ENCODE peak calls at places on chromosomes 5 and 9, in six cellular contexts. E is activated CD8-positive, alpha-beta memory T cell treated with anti-CD3 and anti-CD28 coated beads, Interleukin-2, amount 50 U/mL, for 4 hours; G is left cardiac atrium; S is pons; Y is breast epithelium; V is lower leg skin. F is an unnamed sample.

GRCh38 chr9:136665704-136666363 is 3.1 kb downstream of the EGFL7 start:
- DNase-seq in Y (no peak), S (no peak), G (peak), E (no peak), V (no peak), F (no peak)

GRCh38 chr5:107736608-107737007 is 65.9 kb upstream of the EFNA5 start:
- DNase-seq in Y (no peak), G (no peak), S (no peak), E (no peak), V (no peak), F (no peak)

GRCh38 chr5:20683241-20683940 is 695.4 kb upstream of the CDH18 start:
- DNase-seq in Y (no peak), G (no peak), V (no peak), S (no peak), E (no peak), F (no peak)

GRCh38 chr9:77961541-77961940 is 70.1 kb downstream of the GNAQ start:
- DNase-seq in S (no peak), G (no peak), Y (no peak), V (no peak), E (no peak), F (no peak)

GRCh38 chr5:148397968-148398595 is 14.3 kb downstream of the FBXO38 start:
- DNase-seq in Y (no peak), S (no peak), G (no peak), E (no peak), V (no peak), F (no peak)

GRCh38 chr9:21060919-21061561 is 16.7 kb downstream of the IFNB1 start:
- DNase-seq in G (no peak), V (no peak), E (no peak), S (peak), Y (no peak), F (no peak)

GRCh38 chr5:112388739-112389138 is 30.3 kb downstream of the EPB41L4A start:
- DNase-seq in G (no peak), E (no peak), Y (no peak), S (no peak), V (no peak), F (no peak)

GRCh38 chr5:155794801-155795200 is 532.2 kb upstream of the SGCD start:
- DNase-seq in S (no peak), G (no peak), V (no peak), Y (no peak), E (no peak), F (no peak)

GRCh38 chr9:126813072-126813471 is 8.2 kb downstream of the ZBTB43 start:
- DNase-seq in Y (no peak), V (no peak), E (no peak), G (no peak), S (no peak), F (no peak)

GRCh38 chr5:157816682-157817268 is 42.2 kb downstream of the CLINT1 start:
- DNase-seq in E (no peak), G (no peak), V (no peak), Y (no peak), S (no peak), F (no peak)

GRCh38 chr5:136811086-136811485 is 445.7 kb upstream of the TRPC7 start:
- DNase-seq in G (no peak), E (no peak), S (no peak), Y (no peak), V (no peak), F (peak)

GRCh38 chr5:179367491-179367890 is 22.2 kb upstream of the ADAMTS2 start:
- DNase-seq in G (no peak), E (no peak), Y (no peak), S (no peak), V (no peak), F (no peak)

GRCh38 chr9:94178927-94179326 is 80.2 kb upstream of the ZNF169 start:
- DNase-seq in S (no peak), G (no peak), V (no peak), Y (no peak), E (no peak), F (no peak)

GRCh38 chr9:82543726-82544125 is 519.2 kb downstream of the RASEF start:
- DNase-seq in S (no peak), V (no peak), E (no peak), G (no peak), Y (no peak), F (no peak)

GRCh38 chr5:119074419-119074818 is 3.5 kb downstream of the DMXL1 start:
- DNase-seq in S (no peak), E (no peak), V (no peak), G (no peak), Y (no peak), F (no peak)

GRCh38 chr5:131589510-131590348 is 45.3 kb downstream of the RAPGEF6 start:
- DNase-seq in V (no peak), Y (no peak), E (no peak), G (no peak), S (peak), F (peak)

GRCh38 chr9:135017916-135018915 is 69.3 kb upstream of the OLFM1 start:
- DNase-seq in S (no peak), V (no peak), E (no peak), G (no peak), Y (no peak), F (no peak)

GRCh38 chr5:610744-611730 is 1.1 kb upstream of the CEP72 start:
- DNase-seq in S (no peak), Y (no peak), V (peak), G (no peak), E (no peak), F (no peak)

GRCh38 chr9:114284316-114285060 is 38.4 kb upstream of the ORM1 start:
- DNase-seq in Y (no peak), S (no peak), V (peak), E (peak), G (peak), F (no peak)

GRCh38 chr9:130689937-130690700 is 3.5 kb upstream of the EXOSC2 start:
- DNase-seq in G (peak), Y (no peak), V (no peak), E (no peak), S (peak), F (peak)

GRCh38 chr5:138721979-138722378 is 31.2 kb upstream of the CTNNA1 start:
- DNase-seq in E (no peak), V (no peak), Y (no peak), S (no peak), G (no peak), F (no peak)

GRCh38 chr9:19493174-19493811 is 84.5 kb downstream of the ACER2 start:
- DNase-seq in E (peak), V (no peak), S (peak), G (peak), Y (no peak), F (peak)

GRCh38 chr5:30505014-30505886 is 688.2 kb upstream of the CDH6 start:
- DNase-seq in Y (no peak), E (no peak), G (no peak), V (no peak), S (peak), F (no peak)

GRCh38 chr9:89743576-89744254 is 138.9 kb downstream of the GADD45G start:
- DNase-seq in S (no peak), V (no peak), G (no peak), Y (no peak), E (no peak), F (peak)

GRCh38 chr9:21331676-21332402 is 3.4 kb downstream of the KLHL9 start:
- DNase-seq in Y (no peak), E (no peak), S (no peak), V (no peak), G (no peak), F (no peak)

GRCh38 chr5:81021951-81022687 is 62.0 kb downstream of the RASGRF2 start:
- DNase-seq in Y (no peak), E (no peak), G (no peak), S (no peak), V (no peak), F (no peak)

GRCh38 chr5:124895236-124895635 is 148.8 kb upstream of the ZNF608 start:
- DNase-seq in G (no peak), S (no peak), E (no peak), V (no peak), Y (no peak), F (no peak)

GRCh38 chr9:69513291-69513690 is 158.9 kb downstream of the APBA1 start:
- DNase-seq in Y (no peak), E (no peak), V (no peak), S (peak), G (no peak), F (peak)

GRCh38 chr9:120538339-120538738 is 41.6 kb downstream of the CDK5RAP2 start:
- DNase-seq in E (no peak), G (no peak), S (peak), Y (no peak), V (no peak), F (peak)

GRCh38 chr9:34163439-34163838 is 15.4 kb upstream of the UBAP1 start:
- DNase-seq in E (no peak), Y (no peak), G (no peak), V (peak), S (no peak), F (no peak)

GRCh38 chr9:20446248-20446647 is 176.1 kb downstream of the MLLT3 start:
- DNase-seq in Y (no peak), G (no peak), S (no peak), E (no peak), V (no peak), F (no peak)

GRCh38 chr9:12274577-12274976 is 418.6 kb upstream of the TYRP1 start:
- DNase-seq in E (no peak), V (no peak), Y (no peak), G (peak), S (peak), F (no peak)

GRCh38 chr5:119829341-119829740 is 200.0 kb downstream of the FAM170A start:
- DNase-seq in V (no peak), E (no peak), G (no peak), Y (no peak), S (no peak), F (no peak)

GRCh38 chr9:32554107-32554506 is 1.7 kb upstream of the TOPORS start:
- DNase-seq in G (no peak), S (no peak), E (no peak), Y (no peak), V (no peak), F (no peak)

GRCh38 chr5:32859211-32859641 is 148.1 kb downstream of the NPR3 start:
- DNase-seq in S (no peak), Y (no peak), E (no peak), G (no peak), V (no peak), F (no peak)

GRCh38 chr5:150656191-150657132 is 4.6 kb upstream of the MYOZ3 start:
- DNase-seq in Y (peak), V (peak), E (peak), S (peak), G (peak), F (no peak)

F was measured in cerebellar cortex.